ENCODE peak calls at places on chromosomes 13 and 19, in seven cellular contexts. O, C, P, Z, I, Q and N are unnamed samples.

GRCh38 chr13:37889102-37889501 is 19.5 kb upstream of the TRPC4 start:
- DNase-seq in O (no peak), C (no peak), P (no peak), Z (no peak), I (no peak), Q (no peak), N (peak; percentile 34)

GRCh38 chr13:28401303-28402056 is 93.4 kb downstream of the FLT1 start:
- DNase-seq in O (no peak), C (no peak), P (no peak), Z (no peak), I (no peak), Q (no peak), N (peak; percentile 74)

GRCh38 chr13:102904408-102904862 is 58.6 kb downstream of the ERCC5 start:
- DNase-seq in O (no peak), C (no peak), P (no peak), Z (no peak), I (no peak), Q (no peak), N (no peak)

GRCh38 chr13:36412736-36413135 is 19.6 kb upstream of the CCNA1 start:
- DNase-seq in O (no peak), C (no peak), P (no peak), Z (no peak), I (no peak), Q (no peak), N (no peak)

GRCh38 chr13:60169239-60170031 is 5.7 kb upstream of the DIAPH3 start:
- DNase-seq in O (no peak), C (no peak), P (no peak), Z (no peak), I (no peak), Q (no peak), N (no peak)

GRCh38 chr13:19940106-19940505 is 18.4 kb upstream of the ZMYM2 start:
- DNase-seq in O (no peak), C (peak; percentile 73), P (no peak), Z (no peak), I (no peak), Q (no peak), N (no peak)

GRCh38 chr19:13286195-13286985 is 136.2 kb downstream of the IER2 start:
- DNase-seq in O (no peak), C (no peak), P (no peak), Z (no peak), I (no peak), Q (no peak), N (no peak)

GRCh38 chr13:29548722-29549446 is 46.6 kb downstream of the SLC7A1 start:
- DNase-seq in O (no peak), C (no peak), P (no peak), Z (no peak), I (no peak), Q (no peak), N (peak; percentile 78)

GRCh38 chr19:14073925-14074838 is 1.6 kb downstream of the MISP3 start:
- DNase-seq in O (no peak), C (no peak), P (no peak), Z (peak; percentile 63), I (no peak), Q (no peak), N (no peak)

GRCh38 chr19:43667524-43668405 is 2.2 kb downstream of the PLAUR start:
- DNase-seq in O (no peak), C (peak; percentile 16), P (peak; percentile 69), Z (no peak), I (no peak), Q (no peak), N (no peak)

GRCh38 chr13:77429320-77430142 is 102.6 kb upstream of the MYCBP2 start:
- DNase-seq in O (no peak), C (no peak), P (no peak), Z (no peak), I (no peak), Q (no peak), N (peak; percentile 28)

GRCh38 chr19:53849237-53849676 is 18.4 kb upstream of the MYADM start:
- DNase-seq in O (no peak), C (no peak), P (no peak), Z (no peak), I (no peak), Q (no peak), N (peak; percentile 46)

GRCh38 chr13:52706074-52706473 is 33.5 kb downstream of the CNMD start:
- DNase-seq in O (no peak), C (no peak), P (no peak), Z (no peak), I (no peak), Q (no peak), N (no peak)

GRCh38 chr19:4909172-4909896 is at the start of gene UHRF1:
- DNase-seq in O (no peak), C (peak; percentile 58), P (no peak), Z (no peak), I (no peak), Q (peak; percentile 91), N (no peak)

GRCh38 chr13:72555601-72556000 is 171.8 kb downstream of the MZT1 start:
- DNase-seq in O (no peak), C (no peak), P (no peak), Z (no peak), I (no peak), Q (no peak), N (no peak)

GRCh38 chr19:1251233-1251502 is 2.8 kb downstream of the MIDN start:
- DNase-seq in O (peak; percentile 93), C (peak; percentile 60), P (no peak), Z (no peak), I (no peak), Q (peak; percentile 68), N (peak; percentile 49)

GRCh38 chr13:29435125-29435911 is 160.2 kb downstream of the SLC7A1 start:
- DNase-seq in O (no peak), C (no peak), P (peak; percentile 63), Z (no peak), I (no peak), Q (no peak), N (peak; percentile 66)

GRCh38 chr19:8334458-8335342 is 8.4 kb downstream of the KANK3 start:
- DNase-seq in O (no peak), C (peak; percentile 95), P (no peak), Z (no peak), I (no peak), Q (peak; percentile 83), N (no peak)

GRCh38 chr19:14775855-14776254 is 2.5 kb downstream of the ADGRE2 start:
- DNase-seq in O (peak; percentile 78), C (no peak), P (no peak), Z (no peak), I (no peak), Q (no peak), N (no peak)

GRCh38 chr19:290539-291521 is at the start of gene PLPP2:
- DNase-seq in O (no peak), C (peak; percentile 51), P (no peak), Z (no peak), I (no peak), Q (no peak), N (no peak)

GRCh38 chr19:34181111-34181864 is 9.0 kb downstream of the LSM14A start:
- DNase-seq in O (no peak), C (no peak), P (no peak), Z (no peak), I (no peak), Q (no peak), N (no peak)

GRCh38 chr13:109323338-109323737 is 463.0 kb downstream of the IRS2 start:
- DNase-seq in O (no peak), C (no peak), P (no peak), Z (no peak), I (no peak), Q (no peak), N (no peak)

DNA sequence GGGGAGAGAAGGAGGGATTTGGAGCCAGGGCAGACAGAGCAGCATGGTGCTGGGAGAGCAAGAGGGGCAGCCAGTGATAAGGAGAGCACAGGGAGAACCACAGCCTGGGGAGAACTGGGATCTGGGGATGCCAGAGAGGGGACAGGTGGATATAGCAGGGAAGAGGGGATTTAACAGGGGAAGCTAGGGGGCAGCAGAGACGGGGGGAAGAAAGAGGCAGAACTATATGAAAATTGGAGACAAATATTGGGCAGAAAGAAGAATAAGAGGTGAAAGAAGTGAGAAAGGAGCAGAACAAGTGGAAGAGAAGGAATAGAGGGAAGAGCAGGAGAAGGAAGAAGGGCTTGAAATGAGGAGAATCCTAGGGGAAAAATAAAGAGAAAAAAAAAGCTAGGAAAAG is 6.5 kb upstream of the ZNF528 start:
- DNase-seq in O (no peak), C (no peak), P (no peak), Z (no peak), I (no peak), Q (peak; percentile 27), N (no peak)
- TF ChIP-seq CTCF in O (no peak), C (peak; percentile 8), P (no peak), Z (no peak), I (no peak), Q (peak; percentile 11), N (no peak)

DNA sequence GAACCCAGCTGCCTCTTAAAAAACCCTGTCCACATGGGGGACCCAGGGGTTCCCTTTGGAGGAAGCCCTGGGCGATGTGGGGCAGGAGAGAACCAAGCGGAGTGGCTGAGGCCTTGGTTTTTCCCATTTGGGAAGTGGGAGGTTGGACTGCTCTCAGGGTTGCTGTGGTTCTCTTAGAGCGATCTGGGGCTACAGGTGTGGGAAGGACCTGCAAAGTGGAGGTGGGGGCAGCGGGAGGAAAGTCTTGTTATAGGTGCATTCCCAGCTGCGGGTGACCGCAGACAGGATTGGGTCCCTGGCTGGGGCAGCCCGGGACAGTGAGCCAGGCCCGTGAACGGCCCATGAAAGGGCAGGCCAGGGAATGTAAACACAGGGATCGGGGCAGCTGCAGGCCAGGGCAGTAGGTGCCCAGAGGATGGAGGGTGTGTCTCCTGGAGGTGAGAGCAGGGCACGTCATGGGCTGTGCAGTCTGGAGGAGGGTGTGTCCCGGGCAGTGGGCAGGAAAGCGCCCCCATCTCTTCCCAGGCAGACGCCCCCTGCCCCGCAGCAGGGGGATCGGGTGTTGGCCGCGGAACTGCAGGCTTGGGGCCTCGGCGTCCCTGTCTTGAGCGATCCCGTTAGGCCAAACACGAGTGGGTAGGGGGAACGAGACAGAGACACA is 767 bp downstream of the SLC25A23 start:
- DNase-seq in O (no peak), C (peak; percentile 11), P (no peak), Z (no peak), I (no peak), Q (no peak), N (no peak)
- H3K27ac ChIP-seq in O (no peak overlapping the region), C (no peak overlapping the region), P (peak overlapping the region; percentile 29), Z (peak overlapping the region; percentile 81), I (no peak overlapping the region), Q (no peak overlapping the region), N (no peak overlapping the region)

DNA sequence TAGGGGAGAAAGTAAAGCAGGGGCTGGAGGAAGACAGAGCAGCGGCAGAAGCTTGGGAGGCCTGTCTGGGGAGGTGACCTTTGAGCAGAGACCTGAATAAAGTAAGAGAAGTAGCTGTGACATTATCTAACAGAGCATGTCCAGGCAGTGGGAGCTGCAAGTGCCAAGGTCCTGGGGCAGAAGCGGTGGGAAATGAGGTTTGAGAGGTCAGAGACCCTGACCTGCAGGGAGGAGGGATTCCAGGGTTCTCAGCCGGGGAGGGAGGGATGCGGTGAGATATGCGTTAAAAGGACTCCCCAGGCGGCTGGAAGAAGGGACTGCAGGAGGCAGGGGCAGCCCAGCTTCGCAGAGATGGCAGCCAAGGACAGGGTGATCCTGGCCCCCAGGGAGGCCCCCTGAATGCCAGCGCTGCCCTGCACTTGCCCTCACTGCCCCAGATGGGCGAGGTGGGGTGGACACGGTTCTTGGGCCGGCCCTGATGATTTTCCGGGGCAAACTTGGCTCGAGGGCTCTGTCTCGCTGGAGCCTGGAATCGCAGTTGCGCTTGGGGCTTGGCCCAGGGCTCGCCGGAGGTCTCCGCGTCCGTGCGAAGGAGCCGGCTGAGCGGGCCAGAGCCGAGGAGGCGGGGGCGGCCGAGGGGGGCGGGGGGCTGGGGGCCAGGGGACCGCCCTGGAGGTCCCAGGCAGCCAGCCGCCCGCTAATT is 3.2 kb downstream of the CRLF1 start:
- DNase-seq in O (no peak), C (peak; percentile 75), P (no peak), Z (no peak), I (no peak), Q (no peak), N (no peak)
- TF ChIP-seq CTCF in O (no peak), C (peak; percentile 29), P (no peak), Z (no peak), I (no peak), Q (peak; percentile 8), N (peak; percentile 67)

GRCh38 chr19:18858906-18859646 is 27.3 kb downstream of the UPF1 start:
- DNase-seq in O (no peak), C (no peak), P (no peak), Z (no peak), I (no peak), Q (no peak), N (no peak)
- H3K27ac ChIP-seq in O (no peak overlapping the region), C (no peak overlapping the region), P (no peak overlapping the region), Z (no peak overlapping the region), I (no peak overlapping the region), Q (no peak overlapping the region), N (no peak overlapping the region)